ENCODE peak calls at places on chromosomes 6 and 20, in nine cellular contexts. O is adipocyte; S is prostate gland; C is CD4-positive, CD25-positive, alpha-beta regulatory T cell; R is AG10803; W is fibroblast of pulmonary artery; N is fibroblast of lung; G is upper lobe of left lung; L is body of pancreas. K is an unnamed sample.

GRCh38 chr20:62618622-62619529 is 23.4 kb upstream of the SLCO4A1 start:
- DNase-seq in G (peak; percentile 34), N (no peak), C (no peak), W (no peak), O (no peak), S (no peak), L (no peak), R (no peak), K (no peak)

GRCh38 chr6:158737710-158738615 is 81.2 kb downstream of the EZR start:
- DNase-seq in O (peak; percentile 7), C (no peak), R (peak; percentile 43), N (peak; percentile 78), S (peak; percentile 64), L (no peak), W (peak; percentile 39), G (no peak), K (peak; percentile 48)

GRCh38 chr20:51926670-51927305 is 124.5 kb upstream of the SALL4 start:
- DNase-seq in W (peak; percentile 76), C (no peak), O (no peak), G (no peak), S (no peak), N (no peak), R (no peak), L (no peak), K (no peak)

GRCh38 chr6:30743099-30744053 is 889 bp upstream of the FLOT1 start:
- DNase-seq in O (peak; percentile 64), N (no peak), C (peak; percentile 23), R (no peak), S (no peak), L (no peak), G (peak; percentile 73), W (peak; percentile 44), K (no peak)

GRCh38 chr6:157097255-157097936 is 225.9 kb downstream of the TMEM242 start:
- DNase-seq in G (no peak), O (no peak), C (no peak), S (no peak), L (no peak), R (no peak), W (no peak), N (no peak), K (no peak)

GRCh38 chr6:148548749-148549140 is 198.1 kb upstream of the UST start:
- DNase-seq in R (no peak), C (no peak), S (no peak), W (no peak), O (no peak), G (no peak), N (no peak), L (no peak), K (no peak)

GRCh38 chr6:206264-206663 is 86.0 kb upstream of the DUSP22 start:
- DNase-seq in O (no peak), C (no peak), G (peak; percentile 68), W (no peak), N (no peak), L (no peak), S (no peak), R (no peak), K (no peak)

GRCh38 chr6:2594868-2595267 is 155.9 kb downstream of the MYLK4 start:
- DNase-seq in W (no peak), S (no peak), C (no peak), L (no peak), O (no peak), G (no peak), N (no peak), R (no peak), K (no peak)

GRCh38 chr20:16011061-16011460 is 562.2 kb downstream of the KIF16B start:
- DNase-seq in C (no peak), L (no peak), W (no peak), N (no peak), G (no peak), S (no peak), R (no peak), O (no peak), K (no peak)

DNA sequence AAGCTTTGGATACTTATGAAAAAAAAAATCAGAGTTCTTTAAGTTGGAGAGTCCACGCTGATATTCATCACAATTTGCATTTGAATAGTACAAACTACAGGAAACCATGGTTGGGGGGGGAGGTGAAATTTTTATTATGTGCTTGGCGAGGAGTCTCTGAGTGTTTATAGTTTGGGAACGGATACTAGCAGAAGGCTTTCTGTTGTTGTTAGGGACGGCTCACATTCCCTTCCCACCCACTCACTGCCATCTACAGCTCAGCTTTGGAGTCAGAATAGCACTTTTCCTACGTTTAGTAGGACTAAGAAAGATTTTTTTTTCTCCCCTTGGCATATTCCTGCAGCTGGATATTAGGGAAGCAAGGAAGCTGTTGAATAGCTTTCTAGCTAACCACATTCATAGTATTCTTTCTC is 235.0 kb upstream of the ZNF217 start:
- DNase-seq in C (no peak), L (no peak), R (peak; percentile 97), N (peak; percentile 93), S (peak; percentile 46), G (no peak), W (peak; percentile 95), O (peak; percentile 87), K (peak; percentile 93)
- H3K4me3 ChIP-seq in C (peak overlapping the region; percentile 74), L (no peak overlapping the region), R (peak overlapping the region; percentile 54), N (peak overlapping the region; percentile 25), S (no peak overlapping the region), G (peak overlapping the region; percentile 36), W (peak overlapping the region; percentile 38), O (peak overlapping the region; percentile 76), K (peak overlapping the region; percentile 9)

GRCh38 chr6:17293395-17293794 is 12.2 kb downstream of the RBM24 start:
- DNase-seq in G (no peak), W (no peak), O (no peak), L (no peak), C (no peak), S (no peak), N (no peak), R (no peak), K (no peak)
- H3K4me3 ChIP-seq in G (no peak overlapping the region), W (no peak overlapping the region), O (no peak overlapping the region), L (no peak overlapping the region), C (no peak overlapping the region), S (no peak overlapping the region), N (no peak overlapping the region), R (no peak overlapping the region), K (no peak overlapping the region)

GRCh38 chr20:49284818-49285217 is 7.0 kb upstream of the ZNFX1 start:
- DNase-seq in G (no peak), L (no peak), C (no peak), S (no peak), O (no peak), N (no peak), R (no peak), W (no peak), K (no peak)
- H3K4me3 ChIP-seq in G (no peak overlapping the region), L (no peak overlapping the region), C (no peak overlapping the region), S (no peak overlapping the region), O (peak overlapping the region; percentile 37), N (no peak overlapping the region), R (no peak overlapping the region), W (no peak overlapping the region), K (peak overlapping the region; percentile 3)

DNA sequence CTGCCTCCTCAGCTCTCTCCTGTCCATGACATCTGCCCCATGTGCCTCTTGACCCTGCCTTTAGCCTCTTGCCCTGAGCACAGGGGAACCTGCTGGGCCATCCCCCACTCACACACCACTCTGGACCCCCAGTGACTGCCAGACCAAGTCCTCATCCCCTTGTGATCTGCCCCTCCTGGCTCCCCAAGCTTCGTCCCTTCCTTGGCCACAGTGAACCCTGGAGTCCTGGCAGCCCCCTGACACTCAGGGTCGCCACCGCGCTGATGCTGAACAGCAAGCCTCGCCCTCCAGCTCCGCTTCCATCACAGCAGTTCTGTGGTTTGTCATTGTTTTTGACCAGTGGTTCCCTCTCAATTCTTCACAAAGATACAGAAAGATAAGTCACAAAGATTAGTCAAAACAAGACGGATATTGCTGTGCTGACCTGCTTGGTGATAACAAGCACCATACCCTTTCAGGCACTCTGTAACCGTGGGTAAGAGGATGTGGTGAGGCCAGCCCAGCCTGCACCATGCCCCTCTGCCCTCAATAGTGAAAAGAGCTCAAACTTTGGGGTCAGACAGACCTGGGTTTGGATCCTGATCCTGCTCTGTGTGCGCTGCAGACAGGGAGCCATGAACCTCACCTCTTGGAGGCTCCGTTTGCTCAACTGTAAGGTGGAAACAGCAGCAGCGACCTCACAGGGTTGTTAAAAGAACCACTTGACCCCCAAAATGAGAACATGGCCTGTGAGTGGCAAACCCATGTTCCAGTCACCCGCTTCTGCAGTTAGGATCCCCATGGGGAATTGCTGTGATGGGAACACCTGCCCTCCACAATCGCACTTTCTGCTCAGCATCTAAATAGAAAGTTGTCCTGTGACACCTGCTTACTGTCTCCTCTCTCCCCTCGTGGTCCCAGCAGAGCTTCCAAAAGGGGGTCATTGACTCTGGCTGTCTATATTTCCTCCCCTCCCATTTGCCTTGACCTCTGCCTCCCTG is 114.5 kb downstream of the TOX2 start:
- DNase-seq in R (no peak), S (no peak), N (no peak), G (peak; percentile 33), L (no peak), O (no peak), C (no peak), W (no peak), K (no peak)
- H3K4me3 ChIP-seq in R (no peak overlapping the region), S (no peak overlapping the region), N (no peak overlapping the region), G (no peak overlapping the region), L (no peak overlapping the region), O (no peak overlapping the region), C (peak overlapping the region; percentile 31), W (no peak overlapping the region), K (no peak overlapping the region)

GRCh38 chr6:92820531-92820930 is 598.8 kb downstream of the EPHA7 start:
- DNase-seq in C (no peak), G (no peak), S (no peak), O (no peak), W (peak; percentile 1), L (no peak), N (no peak), R (no peak), K (no peak)
- H3K4me3 ChIP-seq in C (no peak overlapping the region), G (no peak overlapping the region), S (no peak overlapping the region), O (no peak overlapping the region), W (no peak overlapping the region), L (no peak overlapping the region), N (no peak overlapping the region), R (no peak overlapping the region), K (no peak overlapping the region)

GRCh38 chr20:58978351-58979190 is 2.5 kb upstream of the NELFCD start:
- DNase-seq in O (no peak), S (no peak), C (no peak), L (no peak), R (no peak), N (no peak), W (no peak), G (no peak), K (no peak)
- H3K4me3 ChIP-seq in O (no peak overlapping the region), S (no peak overlapping the region), C (no peak overlapping the region), L (no peak overlapping the region), R (no peak overlapping the region), N (no peak overlapping the region), W (no peak overlapping the region), G (no peak overlapping the region), K (no peak overlapping the region)

GRCh38 chr20:25042531-25043498 is 15.1 kb downstream of the ACSS1 start:
- DNase-seq in W (no peak), S (no peak), R (no peak), C (peak; percentile 7), G (no peak), O (no peak), N (no peak), L (no peak), K (no peak)
- H3K4me3 ChIP-seq in W (no peak overlapping the region), S (no peak overlapping the region), R (no peak overlapping the region), C (no peak overlapping the region), G (no peak overlapping the region), O (no peak overlapping the region), N (no peak overlapping the region), L (no peak overlapping the region), K (no peak overlapping the region)